ENCODE peak calls at places on chromosomes 13 and 19, in eight cellular contexts. Y is heart right ventricle, J is endothelial cell, F is uterus, P is GM12865, D is endodermal cell, W is mucosa of descending colon, H is adrenal gland. R is an unnamed sample.

GRCh38 chr13:85816413-85816812 is 17.2 kb upstream of the SLITRK6 start:
- DNase-seq in Y (no peak), J (no peak), F (no peak), P (no peak), D (no peak), W (no peak), H (no peak), R (no peak)

GRCh38 chr19:1102407-1103106 is 1.2 kb upstream of the GPX4 start:
- DNase-seq in Y (no peak), J (no peak), F (peak), P (peak), D (no peak), W (no peak), H (peak), R (peak)

GRCh38 chr13:114009590-114010400 is 35.9 kb upstream of the C13orf46 start:
- DNase-seq in Y (no peak), J (no peak), F (no peak), P (no peak), D (no peak), W (peak), H (no peak), R (no peak)

GRCh38 chr13:100789481-100789880 is 114.9 kb upstream of the TMTC4 start:
- DNase-seq in Y (no peak), J (no peak), F (no peak), P (no peak), D (no peak), W (no peak), H (no peak), R (no peak)

GRCh38 chr19:33883869-33884519 is 87.3 kb downstream of the KCTD15 start:
- DNase-seq in Y (peak), J (peak), F (no peak), P (peak), D (peak), W (no peak), H (peak), R (no peak)

GRCh38 chr13:53018690-53019647 is 9.6 kb upstream of the OLFM4 start:
- DNase-seq in Y (no peak), J (no peak), F (no peak), P (no peak), D (no peak), W (no peak), H (no peak), R (no peak)

GRCh38 chr19:50553134-50553703 is 15.0 kb downstream of the LRRC4B start:
- DNase-seq in Y (no peak), J (no peak), F (no peak), P (no peak), D (peak), W (no peak), H (no peak), R (no peak)

GRCh38 chr13:40169476-40169875 is 497.0 kb downstream of the FOXO1 start:
- DNase-seq in Y (no peak), J (no peak), F (no peak), P (no peak), D (no peak), W (no peak), H (no peak), R (no peak)

GRCh38 chr13:99072356-99072755 is 94.5 kb upstream of the DOCK9 start:
- DNase-seq in Y (no peak), J (no peak), F (no peak), P (no peak), D (no peak), W (no peak), H (no peak), R (peak)

GRCh38 chr13:113903912-113904311 is 40.0 kb upstream of the GAS6 start:
- DNase-seq in Y (no peak), J (no peak), F (peak), P (no peak), D (peak), W (no peak), H (no peak), R (peak)

GRCh38 chr19:56066152-56067023 is 54.7 kb downstream of the ZNF787 start:
- DNase-seq in Y (peak), J (peak), F (peak), P (peak), D (peak), W (peak), H (peak), R (no peak)

GRCh38 chr13:39159393-39159792 is 121.1 kb downstream of the NHLRC3 start:
- DNase-seq in Y (no peak), J (no peak), F (no peak), P (no peak), D (no peak), W (no peak), H (no peak), R (no peak)

GRCh38 chr19:44552324-44552723 is 22.8 kb upstream of the CEACAM20 start:
- DNase-seq in Y (no peak), J (peak), F (no peak), P (peak), D (peak), W (no peak), H (peak), R (no peak)

GRCh38 chr13:31878955-31879354 is 139.6 kb downstream of the RXFP2 start:
- DNase-seq in Y (no peak), J (no peak), F (no peak), P (no peak), D (no peak), W (no peak), H (no peak), R (no peak)

GRCh38 chr19:4852484-4852883 is 15.0 kb downstream of the PLIN3 start:
- DNase-seq in Y (no peak), J (no peak), F (no peak), P (no peak), D (no peak), W (no peak), H (no peak), R (no peak)

GRCh38 chr13:88649855-88650254 is 978.7 kb downstream of the SLITRK5 start:
- DNase-seq in Y (no peak), J (no peak), F (no peak), P (no peak), D (no peak), W (no peak), H (no peak), R (no peak)

GRCh38 chr13:50969691-50970090 is 60.1 kb downstream of the RNASEH2B start:
- DNase-seq in Y (no peak), J (no peak), F (no peak), P (no peak), D (peak), W (no peak), H (no peak), R (no peak)

GRCh38 chr13:48251616-48252081 is 18.6 kb downstream of the ITM2B start:
- DNase-seq in Y (no peak), J (no peak), F (peak), P (no peak), D (no peak), W (no peak), H (no peak), R (no peak)

GRCh38 chr19:54376610-54377009 is 11.9 kb upstream of the LAIR1 start:
- DNase-seq in Y (no peak), J (no peak), F (no peak), P (no peak), D (no peak), W (no peak), H (no peak), R (no peak)

GRCh38 chr13:50989476-50989875 is 79.9 kb downstream of the RNASEH2B start:
- DNase-seq in Y (no peak), J (no peak), F (peak), P (no peak), D (peak), W (no peak), H (no peak), R (no peak)

GRCh38 chr13:94713556-94714182 is 1.3 kb upstream of the SOX21 start:
- DNase-seq in Y (no peak), J (no peak), F (no peak), P (no peak), D (peak), W (peak), H (no peak), R (no peak)

GRCh38 chr19:52086481-52086880 is 9.1 kb downstream of the ZNF841 start:
- DNase-seq in Y (no peak), J (no peak), F (no peak), P (no peak), D (no peak), W (no peak), H (peak), R (no peak)

GRCh38 chr19:44685877-44686276 is 13.1 kb upstream of the CEACAM16 start:
- DNase-seq in Y (peak), J (no peak), F (no peak), P (peak), D (no peak), W (no peak), H (no peak), R (no peak)

GRCh38 chr19:13835791-13836723 is 40.8 kb downstream of the ZSWIM4 start:
- DNase-seq in Y (no peak), J (no peak), F (no peak), P (no peak), D (peak), W (peak), H (peak), R (peak)

GRCh38 chr19:38736036-38736412 is 8.2 kb downstream of the CAPN12 start:
- DNase-seq in Y (peak), J (peak), F (peak), P (peak), D (peak), W (peak), H (peak), R (peak)

GRCh38 chr19:17950310-17951150 is 16.4 kb upstream of the KCNN1 start:
- DNase-seq in Y (no peak), J (no peak), F (no peak), P (no peak), D (peak), W (no peak), H (no peak), R (no peak)

GRCh38 chr13:112651306-112651705 is 38.5 kb upstream of the ATP11A start:
- DNase-seq in Y (no peak), J (no peak), F (no peak), P (no peak), D (no peak), W (no peak), H (no peak), R (no peak)

GRCh38 chr19:33189453-33189852 is 4.7 kb upstream of the LRP3 start:
- DNase-seq in Y (no peak), J (no peak), F (no peak), P (no peak), D (peak), W (no peak), H (no peak), R (no peak)

GRCh38 chr13:91889641-91890040 is 491.2 kb downstream of the GPC5 start:
- DNase-seq in Y (no peak), J (no peak), F (no peak), P (no peak), D (no peak), W (no peak), H (no peak), R (no peak)

GRCh38 chr19:15180451-15181390 is 20.1 kb downstream of the NOTCH3 start:
- DNase-seq in Y (peak), J (no peak), F (no peak), P (no peak), D (peak), W (no peak), H (peak), R (no peak)

GRCh38 chr13:87094646-87095045 is 576.5 kb upstream of the SLITRK5 start:
- DNase-seq in Y (no peak), J (no peak), F (no peak), P (no peak), D (no peak), W (no peak), H (no peak), R (no peak)

GRCh38 chr19:12617646-12618045 is 6.9 kb downstream of the ZNF791 start:
- DNase-seq in Y (no peak), J (no peak), F (no peak), P (no peak), D (no peak), W (no peak), H (no peak), R (no peak)

GRCh38 chr13:50400930-50401553 is 385.8 kb downstream of the KCNRG start:
- DNase-seq in Y (no peak), J (no peak), F (no peak), P (no peak), D (no peak), W (no peak), H (peak), R (no peak)

GRCh38 chr13:50892162-50892944 is 17.2 kb upstream of the RNASEH2B start:
- DNase-seq in Y (no peak), J (no peak), F (no peak), P (peak), D (no peak), W (peak), H (no peak), R (no peak)

GRCh38 chr13:50275392-50276063 is 260.3 kb downstream of the KCNRG start:
- DNase-seq in Y (no peak), J (no peak), F (no peak), P (no peak), D (no peak), W (no peak), H (no peak), R (no peak)

GRCh38 chr13:67036694-67037093 is 193.4 kb downstream of the PCDH9 start:
- DNase-seq in Y (no peak), J (no peak), F (no peak), P (no peak), D (no peak), W (no peak), H (no peak), R (no peak)

GRCh38 chr13:102401305-102401704 is 543 bp downstream of the FGF14 start:
- DNase-seq in Y (no peak), J (no peak), F (no peak), P (no peak), D (no peak), W (no peak), H (no peak), R (no peak)

GRCh38 chr13:102400619-102401125 is 1.2 kb downstream of the FGF14 start:
- DNase-seq in Y (no peak), J (peak), F (peak), P (no peak), D (peak), W (peak), H (no peak), R (peak)

GRCh38 chr13:102401755-102402154 is at the start of gene FGF14:
- DNase-seq in Y (no peak), J (no peak), F (no peak), P (no peak), D (no peak), W (no peak), H (no peak), R (no peak)

GRCh38 chr13:102402292-102402691 is 444 bp upstream of the FGF14 start:
- DNase-seq in Y (peak), J (peak), F (peak), P (no peak), D (peak), W (no peak), H (peak), R (no peak)

GRCh38 chr13:102399791-102400618 is 1.8 kb downstream of the FGF14 start:
- DNase-seq in Y (no peak), J (peak), F (peak), P (no peak), D (peak), W (peak), H (no peak), R (peak)
- TF ChIP-seq CTCF in Y (no peak), J (no peak), F (no peak), P (no peak), D (peak), W (no peak), H (no peak), R (no peak)

DNA sequence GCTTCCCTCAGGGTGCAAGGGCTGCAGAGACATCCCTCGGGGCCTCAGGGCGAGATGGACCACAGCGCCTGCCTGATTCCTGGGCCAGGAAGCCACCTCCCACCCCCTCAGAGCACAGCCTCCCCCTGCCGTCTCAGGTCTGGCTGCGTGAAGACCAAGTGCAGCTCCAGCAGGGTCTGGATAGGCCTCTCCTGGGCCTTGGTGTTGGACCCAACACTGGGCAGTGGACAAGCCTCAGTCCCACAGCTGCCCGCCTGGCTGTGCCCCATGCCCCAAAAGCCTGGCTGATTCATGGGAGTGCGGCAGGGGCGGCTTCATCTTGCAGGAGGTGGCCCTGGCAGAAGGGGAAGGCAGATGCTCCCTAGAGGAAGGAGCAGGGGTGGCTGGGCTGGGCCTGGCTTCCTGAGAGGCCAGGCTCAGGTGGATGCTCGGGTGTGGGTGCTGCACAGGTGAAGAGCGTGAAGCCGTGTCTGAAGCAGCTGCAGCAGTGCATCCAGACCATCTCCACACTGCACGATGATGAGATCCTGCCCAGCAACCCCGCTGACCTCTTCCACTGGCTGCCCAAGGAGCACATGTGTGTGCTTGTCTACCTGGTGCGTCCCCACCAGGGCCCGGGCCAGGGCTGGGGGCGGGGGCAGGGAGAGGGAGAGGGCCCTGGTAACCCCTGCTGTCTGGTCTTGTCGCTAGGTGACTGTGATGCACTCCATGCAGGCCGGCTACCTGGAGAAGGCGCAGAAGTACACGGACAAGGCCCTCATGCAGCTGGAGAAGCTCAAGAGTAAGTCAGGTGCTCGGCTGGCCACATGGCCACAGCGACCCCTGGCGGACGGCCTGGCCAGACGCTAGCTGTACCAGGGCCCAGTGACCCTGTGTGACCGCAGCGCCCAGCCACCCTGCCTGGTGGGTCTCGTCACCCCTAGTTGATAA is 21.7 kb downstream of the MAU2 start:
- DNase-seq in Y (peak), J (peak), F (peak), P (peak), D (peak), W (no peak), H (peak), R (no peak)
- TF ChIP-seq CTCF in Y (peak), J (peak), F (peak), P (peak), D (peak), W (peak), H (peak), R (peak)

DNA sequence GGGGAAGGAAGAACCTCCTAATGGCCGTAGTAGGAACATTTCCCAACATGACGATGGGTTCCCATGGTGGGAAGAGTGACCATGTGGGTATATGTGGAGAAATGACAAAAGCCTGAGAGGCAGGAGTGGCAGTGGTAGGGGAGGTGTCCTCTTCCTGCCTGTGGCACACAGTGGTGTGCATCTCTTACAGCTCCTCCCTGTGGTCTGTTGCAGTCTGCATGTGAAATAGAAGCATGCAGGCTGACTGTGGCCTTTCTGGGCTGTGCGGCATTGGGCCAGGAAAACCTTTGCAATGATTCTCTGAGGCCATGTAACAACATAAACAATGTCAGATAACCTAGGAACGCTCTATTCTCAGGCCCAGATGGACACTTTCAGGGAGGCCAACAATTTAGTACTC is 84.0 kb downstream of the LACC1 start:
- DNase-seq in Y (no peak), J (no peak), F (no peak), P (peak), D (peak), W (no peak), H (no peak), R (no peak)
- TF ChIP-seq CTCF in Y (peak), J (no peak), F (no peak), P (no peak), D (peak), W (no peak), H (no peak), R (no peak)

DNA sequence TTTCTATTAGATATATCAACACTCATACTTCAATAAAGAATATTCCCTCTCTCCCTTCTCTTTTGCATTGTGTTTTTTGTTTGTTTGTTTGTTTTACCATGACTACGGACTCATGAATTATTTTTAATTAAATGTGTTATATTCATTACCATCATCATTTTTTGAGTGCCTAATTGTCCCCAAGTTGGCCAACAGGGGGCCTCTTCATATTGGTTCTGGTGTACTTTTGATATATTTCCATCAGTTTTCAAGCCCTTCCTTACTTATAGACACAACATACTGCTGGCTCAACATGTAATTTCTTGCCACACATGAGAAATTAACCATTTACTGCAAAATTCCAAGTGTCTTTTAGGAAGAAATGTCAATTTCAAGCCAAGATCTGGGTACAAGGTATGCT is 54.5 kb upstream of the GPC6 start:
- DNase-seq in Y (no peak), J (peak), F (no peak), P (no peak), D (no peak), W (no peak), H (no peak), R (no peak)
- TF ChIP-seq CTCF in Y (no peak), J (peak), F (no peak), P (no peak), D (peak), W (no peak), H (no peak), R (no peak)

GRCh38 chr19:49101160-49101559 is 13.0 kb upstream of the LIN7B start:
- DNase-seq in Y (no peak), J (no peak), F (no peak), P (no peak), D (no peak), W (no peak), H (no peak), R (no peak)

GRCh38 chr19:49097453-49098288 is 12.4 kb downstream of the SNRNP70 start:
- DNase-seq in Y (peak), J (peak), F (peak), P (peak), D (peak), W (no peak), H (peak), R (no peak)

GRCh38 chr19:49102303-49102702 is 11.9 kb upstream of the LIN7B start:
- DNase-seq in Y (no peak), J (no peak), F (no peak), P (no peak), D (no peak), W (no peak), H (no peak), R (no peak)

GRCh38 chr19:49094505-49095482 is 9.5 kb downstream of the SNRNP70 start:
- DNase-seq in Y (peak), J (no peak), F (no peak), P (no peak), D (no peak), W (no peak), H (peak), R (no peak)

DNA sequence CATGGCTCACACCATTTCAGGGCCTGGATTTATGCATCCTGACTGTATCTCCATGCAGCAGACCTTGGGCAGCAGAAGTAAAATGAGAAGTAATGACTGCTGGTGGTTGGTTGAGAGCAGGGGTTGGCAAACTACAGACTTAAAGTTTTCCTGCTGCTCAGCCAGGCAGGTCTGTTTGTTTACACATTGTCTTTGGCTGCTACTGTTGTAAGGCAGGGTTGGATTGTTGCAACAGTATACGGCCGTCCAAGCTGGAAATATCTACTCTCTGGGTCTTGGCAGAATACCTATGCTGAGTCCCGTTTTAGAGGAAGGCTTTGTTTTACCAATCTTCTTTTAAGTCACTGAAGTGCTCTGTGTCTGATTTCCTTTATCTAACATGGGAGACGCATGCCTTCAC is 13.5 kb downstream of the SNRNP70 start:
- DNase-seq in Y (no peak), J (no peak), F (no peak), P (no peak), D (no peak), W (no peak), H (no peak), R (no peak)
- TF ChIP-seq CTCF in Y (no peak), J (no peak), F (no peak), P (no peak), D (no peak), W (no peak), H (no peak), R (no peak)

R was measured in coronary artery.